ENCODE peak calls at places on chromosome 18, in seven cellular contexts. T, S, B, N, D, R and E are unnamed samples. For H3K9me3, the result is how much of the 10 kb centered on the place peaks cover.

GRCh38 chr18:32096936-32097335 is 5.3 kb downstream of the RNF138 start:
- DNase-seq in T (peak), S (no peak), B (no peak), N (no peak), D (peak), R (no peak), E (no peak)

GRCh38 chr18:34807106-34807796 is 97.2 kb downstream of the DTNA start:
- DNase-seq in T (no peak), S (no peak), B (peak), N (no peak), D (no peak), R (no peak), E (no peak)

GRCh38 chr18:71237636-71238035 is 948.8 kb downstream of the SOCS6 start:
- DNase-seq in T (no peak), S (no peak), B (no peak), N (no peak), D (no peak), R (no peak), E (no peak)

GRCh38 chr18:7772496-7772861 is 205.4 kb downstream of the PTPRM start:
- DNase-seq in T (no peak), S (no peak), B (no peak), N (no peak), D (no peak), R (no peak), E (no peak)

GRCh38 chr18:24616638-24617037 is 156.2 kb downstream of the HRH4 start:
- DNase-seq in T (no peak), S (no peak), B (no peak), N (no peak), D (no peak), R (no peak), E (no peak)

GRCh38 chr18:13580351-13580750 is 146.0 kb downstream of the FAM210A start:
- DNase-seq in T (no peak), S (no peak), B (peak), N (no peak), D (no peak), R (no peak), E (no peak)

GRCh38 chr18:35005963-35006577 is 35.1 kb upstream of the MAPRE2 start:
- DNase-seq in T (peak), S (peak), B (peak), N (no peak), D (peak), R (no peak), E (no peak)

GRCh38 chr18:12569791-12570190 is 88.1 kb downstream of the SPIRE1 start:
- DNase-seq in T (no peak), S (no peak), B (no peak), N (no peak), D (no peak), R (no peak), E (no peak)

GRCh38 chr18:8744656-8745055 is 39.3 kb downstream of the MTCL1 start:
- DNase-seq in T (peak), S (no peak), B (no peak), N (no peak), D (peak), R (no peak), E (no peak)

GRCh38 chr18:79258447-79258846 is 137.3 kb upstream of the NFATC1 start:
- DNase-seq in T (no peak), S (no peak), B (no peak), N (no peak), D (no peak), R (no peak), E (no peak)

GRCh38 chr18:363327-364115 is 95.7 kb upstream of the THOC1 start:
- DNase-seq in T (no peak), S (no peak), B (no peak), N (no peak), D (no peak), R (no peak), E (no peak)

GRCh38 chr18:63107171-63107850 is 212.3 kb downstream of the BCL2 start:
- DNase-seq in T (no peak), S (no peak), B (no peak), N (no peak), D (no peak), R (no peak), E (no peak)
- H3K4me3 ChIP-seq in T (no peak), S (no peak), B (no peak), N (no peak), D (no peak), R (no peak), E (no peak)

GRCh38 chr18:3827236-3827635 is 377.3 kb downstream of the TGIF1 start:
- DNase-seq in T (no peak), S (no peak), B (no peak), N (no peak), D (no peak), R (no peak), E (no peak)

GRCh38 chr18:3830604-3831003 is 380.6 kb downstream of the TGIF1 start:
- DNase-seq in T (no peak), S (no peak), B (no peak), N (no peak), D (no peak), R (no peak), E (no peak)

GRCh38 chr18:3836937-3837336 is 387.0 kb downstream of the TGIF1 start:
- DNase-seq in T (no peak), S (no peak), B (no peak), N (no peak), D (no peak), R (no peak), E (no peak)

GRCh38 chr18:3836483-3836882 is 386.5 kb downstream of the TGIF1 start:
- DNase-seq in T (no peak), S (no peak), B (no peak), N (no peak), D (no peak), R (no peak), E (no peak)

DNA sequence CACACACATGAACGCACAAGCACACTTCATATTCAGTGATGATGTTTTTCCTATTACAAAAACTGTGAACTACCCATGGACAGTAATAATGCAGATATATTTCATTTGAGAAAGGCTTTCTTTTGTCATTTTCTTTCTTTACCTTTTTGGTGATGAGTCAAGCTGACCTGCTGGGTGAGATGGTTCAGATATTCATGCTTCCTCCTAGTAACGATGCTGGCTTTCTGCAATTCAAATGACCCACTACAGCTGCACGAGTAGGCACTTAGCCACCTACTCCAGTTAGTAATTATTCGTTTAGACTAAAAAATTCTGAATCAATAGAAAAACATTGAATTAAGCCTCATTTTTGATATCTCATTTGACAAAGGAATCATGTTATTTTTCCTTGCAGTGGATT is 382.2 kb downstream of the TGIF1 start:
- DNase-seq in T (no peak), S (no peak), B (no peak), N (no peak), D (no peak), R (no peak), E (no peak)
- H3K9me3 ChIP-seq in T (under half), S (under half), B (under half), N (under half), D (under half), R (under half), E (under half)

GRCh38 chr18:57443247-57443646 is 8.1 kb downstream of the ONECUT2 start:
- DNase-seq in T (no peak), S (no peak), B (no peak), N (no peak), D (no peak), R (no peak), E (no peak)

GRCh38 chr18:57439617-57439975 is 4.4 kb downstream of the ONECUT2 start:
- DNase-seq in T (no peak), S (no peak), B (peak), N (no peak), D (no peak), R (no peak), E (no peak)

GRCh38 chr18:57439985-57440330 is 4.8 kb downstream of the ONECUT2 start:
- DNase-seq in T (no peak), S (no peak), B (no peak), N (no peak), D (no peak), R (no peak), E (no peak)

GRCh38 chr18:57440331-57441101 is 5.3 kb downstream of the ONECUT2 start:
- DNase-seq in T (no peak), S (no peak), B (peak), N (no peak), D (no peak), R (no peak), E (no peak)

GRCh38 chr18:57441395-57441794 is 6.2 kb downstream of the ONECUT2 start:
- DNase-seq in T (no peak), S (no peak), B (peak), N (no peak), D (no peak), R (no peak), E (no peak)
- H3K4me3 ChIP-seq in T (no peak), S (no peak), B (peak), N (peak), D (no peak), R (no peak), E (no peak)

DNA sequence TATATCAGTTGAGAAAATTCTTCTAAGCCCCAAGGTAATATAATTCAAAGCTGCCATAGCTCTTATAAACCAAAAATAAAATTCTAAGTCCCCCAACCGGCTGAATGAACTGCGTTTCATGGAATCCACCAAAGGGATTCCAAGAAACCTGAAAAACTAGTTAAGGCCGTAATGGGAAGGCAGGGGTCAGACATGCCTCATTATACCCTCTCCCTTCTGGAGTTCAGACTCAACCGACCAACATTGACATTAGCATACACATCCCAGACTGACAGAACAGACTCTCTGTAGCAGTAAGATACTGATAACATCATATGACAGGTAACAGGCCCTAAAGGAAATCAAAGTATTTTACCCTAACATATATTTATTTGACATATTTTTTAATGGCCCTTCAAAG is 31.4 kb upstream of the PHLPP1 start:
- DNase-seq in T (no peak), S (no peak), B (no peak), N (no peak), D (no peak), R (no peak), E (no peak)
- H3K9me3 ChIP-seq in T (under half), S (under half), B (under half), N (under half), D (under half), R (under half), E (under half)

GRCh38 chr18:9876867-9877654 is 8.7 kb upstream of the TXNDC2 start:
- DNase-seq in T (no peak), S (peak), B (peak), N (no peak), D (no peak), R (no peak), E (no peak)

GRCh38 chr18:9877655-9878014 is 8.1 kb upstream of the TXNDC2 start:
- DNase-seq in T (no peak), S (no peak), B (no peak), N (no peak), D (no peak), R (no peak), E (no peak)

GRCh38 chr18:9874730-9875129 is 11.0 kb upstream of the TXNDC2 start:
- DNase-seq in T (no peak), S (no peak), B (no peak), N (no peak), D (no peak), R (no peak), E (no peak)

GRCh38 chr18:9878095-9878494 is 7.7 kb upstream of the TXNDC2 start:
- DNase-seq in T (no peak), S (no peak), B (no peak), N (no peak), D (no peak), R (no peak), E (no peak)

DNA sequence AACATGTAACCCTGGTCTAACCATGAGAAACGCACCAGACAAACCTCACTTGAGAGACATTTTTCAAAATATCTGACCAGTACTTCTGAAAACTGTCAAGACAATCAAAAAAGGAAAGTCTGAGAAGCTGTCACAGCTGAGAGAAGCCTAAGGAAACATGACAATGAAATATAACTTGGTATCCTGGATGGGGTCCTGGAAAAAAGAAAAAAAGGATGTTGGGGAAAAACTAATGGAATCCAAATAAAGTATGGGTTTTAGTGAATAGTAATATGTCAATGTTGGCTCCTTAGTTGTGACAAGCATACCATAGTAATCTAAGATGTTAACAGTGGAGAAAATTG is 9.3 kb upstream of the TXNDC2 start:
- DNase-seq in T (no peak), S (no peak), B (no peak), N (no peak), D (no peak), R (no peak), E (no peak)
- H3K4me3 ChIP-seq in T (no peak), S (no peak), B (peak), N (no peak), D (no peak), R (peak), E (no peak)

GRCh38 chr18:23270999-23271680 is 135.9 kb downstream of the CABLES1 start:
- DNase-seq in T (no peak), S (no peak), B (no peak), N (no peak), D (no peak), R (no peak), E (no peak)

GRCh38 chr18:23274638-23275482 is 139.6 kb downstream of the CABLES1 start:
- DNase-seq in T (no peak), S (no peak), B (no peak), N (no peak), D (no peak), R (no peak), E (no peak)

GRCh38 chr18:23269931-23270330 is 134.6 kb downstream of the CABLES1 start:
- DNase-seq in T (no peak), S (no peak), B (no peak), N (no peak), D (no peak), R (no peak), E (no peak)

GRCh38 chr18:23273443-23273966 is 138.2 kb downstream of the CABLES1 start:
- DNase-seq in T (no peak), S (no peak), B (no peak), N (no peak), D (no peak), R (no peak), E (no peak)

DNA sequence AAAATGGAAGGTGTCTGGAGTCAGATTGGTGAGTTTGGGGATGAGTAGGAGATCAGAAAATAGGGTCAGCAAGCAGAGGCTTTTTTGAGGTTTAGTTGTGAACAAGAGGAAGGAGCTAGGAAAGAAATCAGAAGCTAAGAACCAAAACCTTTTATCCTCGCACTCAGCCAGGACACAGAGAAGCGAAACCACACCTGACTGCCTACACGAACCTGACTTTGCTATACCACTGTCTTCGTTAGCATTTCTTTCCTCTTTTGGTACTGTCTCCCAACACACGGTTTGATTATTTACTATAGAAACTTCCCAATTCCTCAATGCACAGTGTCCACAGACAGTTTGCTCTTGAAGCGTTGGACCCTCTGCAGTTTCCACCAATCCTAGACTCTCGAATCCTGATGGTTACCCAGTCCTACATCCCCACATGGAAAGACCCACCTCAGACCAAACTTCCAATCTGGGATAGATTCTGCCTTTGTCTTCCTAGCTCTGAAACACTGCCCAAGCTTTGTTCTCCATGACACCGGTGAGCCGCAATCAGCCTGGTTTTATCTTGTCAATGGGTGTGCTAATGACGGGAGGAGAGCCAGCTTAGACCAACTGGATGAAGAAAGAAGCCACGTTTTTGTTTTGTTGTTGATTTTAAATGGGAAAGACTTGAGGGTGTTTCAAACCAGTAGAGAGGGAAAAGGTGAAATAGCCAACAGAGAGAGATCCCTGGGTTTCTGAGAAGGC is 137.4 kb downstream of the CABLES1 start:
- DNase-seq in T (no peak), S (no peak), B (peak), N (no peak), D (no peak), R (no peak), E (no peak)
- H3K9me3 ChIP-seq in T (under half), S (under half), B (under half), N (under half), D (under half), R (under half), E (under half)

GRCh38 chr18:46333371-46334199 is 229.4 kb downstream of the HAUS1 start:
- DNase-seq in T (no peak), S (peak), B (peak), N (no peak), D (no peak), R (peak), E (no peak)

GRCh38 chr18:46334200-46334553 is 230.0 kb downstream of the HAUS1 start:
- DNase-seq in T (no peak), S (no peak), B (no peak), N (no peak), D (no peak), R (no peak), E (no peak)

GRCh38 chr18:46332286-46332801 is 228.2 kb downstream of the HAUS1 start:
- DNase-seq in T (no peak), S (no peak), B (no peak), N (no peak), D (no peak), R (no peak), E (peak)

GRCh38 chr18:46331316-46331715 is 227.1 kb downstream of the HAUS1 start:
- DNase-seq in T (no peak), S (no peak), B (peak), N (no peak), D (no peak), R (no peak), E (no peak)

DNA sequence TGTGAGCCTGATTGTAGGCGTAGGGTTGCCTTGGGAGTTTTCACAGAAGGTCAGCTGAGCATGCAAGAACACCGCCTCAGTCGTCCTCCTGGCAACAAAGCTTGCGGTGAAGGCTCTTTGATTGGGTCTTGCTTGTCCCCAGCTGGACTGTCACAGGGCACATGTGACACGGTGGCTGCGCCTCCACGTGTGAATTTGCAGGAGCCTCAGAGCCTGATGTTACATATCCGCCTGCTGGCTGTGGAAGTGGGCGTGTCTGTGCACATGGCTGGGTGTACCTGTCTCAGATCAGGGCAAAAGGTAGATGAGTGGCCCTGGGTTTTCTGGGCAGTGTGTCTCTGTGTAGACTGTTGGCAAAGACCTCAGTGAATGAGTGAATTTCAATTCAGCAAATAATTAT is 228.8 kb downstream of the HAUS1 start:
- DNase-seq in T (no peak), S (no peak), B (peak), N (no peak), D (no peak), R (no peak), E (no peak)
- H3K4me3 ChIP-seq in T (no peak), S (peak), B (no peak), N (peak), D (no peak), R (peak), E (no peak)

GRCh38 chr18:66005831-66006588 is 255.2 kb downstream of the CDH7 start:
- DNase-seq in T (no peak), S (no peak), B (no peak), N (no peak), D (no peak), R (no peak), E (no peak)
- H3K9me3 ChIP-seq in T (under half), S (under half), B (under half), N (under half), D (under half), R (under half), E (under half)

GRCh38 chr18:48238636-48239035 is 170.5 kb downstream of the ZBTB7C start:
- DNase-seq in T (no peak), S (no peak), B (no peak), N (no peak), D (no peak), R (no peak), E (no peak)
- H3K4me3 ChIP-seq in T (no peak), S (no peak), B (no peak), N (no peak), D (no peak), R (no peak), E (no peak)